ENCODE peak calls at places on chromosomes 5 and 9, in ten cellular contexts. O is dermis blood vessel endothelial cell; M is hippocampal formation; D is NCI-H524; V is T-helper 9 cell; N is COR-L47; Q is ovary; R is WERI-Rb-1; W is CD4-positive, alpha-beta T cell; B is iPS-NIHi11. L is an unnamed sample.

GRCh38 chr9:128078504-128079434 is 10.7 kb downstream of the SLC25A25 start:
- DNase-seq in W (no peak), B (no peak), M (no peak), N (no peak), V (no peak), Q (no peak), O (peak), D (no peak), R (no peak), L (no peak)

GRCh38 chr5:115392611-115393010 is 96.2 kb upstream of the CCDC112 start:
- DNase-seq in N (no peak), Q (no peak), M (no peak), W (no peak), V (no peak), D (no peak), B (no peak), R (no peak), O (no peak), L (no peak)

GRCh38 chr9:87685871-87686519 is 39.9 kb upstream of the CTSL start:
- DNase-seq in B (no peak), V (no peak), W (no peak), Q (no peak), N (no peak), O (peak), M (no peak), D (no peak), R (no peak), L (no peak)

GRCh38 chr5:90747693-90748092 is 189.1 kb downstream of the ADGRV1 start:
- DNase-seq in Q (no peak), B (no peak), V (no peak), W (no peak), R (no peak), O (no peak), N (no peak), M (no peak), D (no peak), L (no peak)

GRCh38 chr9:124426361-124426760 is 11.1 kb upstream of the PSMB7 start:
- DNase-seq in M (no peak), R (no peak), V (no peak), W (no peak), B (no peak), D (no peak), N (no peak), O (no peak), Q (no peak), L (no peak)

GRCh38 chr5:78624011-78624541 is 24.5 kb downstream of the LHFPL2 start:
- DNase-seq in Q (no peak), V (no peak), W (no peak), D (no peak), M (peak), B (no peak), R (peak), N (no peak), O (no peak), L (no peak)

GRCh38 chr9:112905084-112905483 is 14.4 kb upstream of the SLC46A2 start:
- DNase-seq in W (no peak), O (no peak), B (no peak), R (no peak), V (no peak), Q (no peak), D (no peak), M (no peak), N (no peak), L (no peak)

GRCh38 chr5:11797132-11797531 is 107.1 kb downstream of the CTNND2 start:
- DNase-seq in N (peak), V (no peak), B (peak), W (no peak), D (peak), R (no peak), O (no peak), Q (no peak), M (no peak), L (no peak)

GRCh38 chr9:124743686-124744348 is 27.3 kb downstream of the NR6A1 start:
- DNase-seq in V (no peak), B (no peak), O (no peak), Q (no peak), M (no peak), R (no peak), W (no peak), N (no peak), D (no peak), L (no peak)

GRCh38 chr5:131355972-131356528 is 92.2 kb downstream of the CDC42SE2 start:
- DNase-seq in D (no peak), O (no peak), M (no peak), W (no peak), R (no peak), Q (no peak), V (no peak), N (no peak), B (no peak), L (no peak)

GRCh38 chr9:1154739-1155138 is 104.6 kb downstream of the DMRT2 start:
- DNase-seq in M (no peak), Q (no peak), O (no peak), R (no peak), V (no peak), B (no peak), W (no peak), N (no peak), D (no peak), L (no peak)

GRCh38 chr5:149853019-149853648 is 91.5 kb downstream of the PDE6A start:
- DNase-seq in B (peak), N (peak), R (peak), V (no peak), D (peak), O (peak), W (no peak), M (peak), Q (peak), L (peak)

GRCh38 chr5:157574456-157575095 is 999 bp downstream of the ADAM19 start:
- DNase-seq in W (no peak), V (no peak), M (no peak), O (no peak), Q (peak), B (peak), N (no peak), R (no peak), D (no peak), L (no peak)

GRCh38 chr9:92270511-92270910 is 23.0 kb downstream of the IARS1 start:
- DNase-seq in O (no peak), V (no peak), W (no peak), R (no peak), Q (no peak), M (no peak), B (no peak), D (no peak), N (no peak), L (no peak)

GRCh38 chr5:57844410-57844809 is 361.8 kb upstream of the ACTBL2 start:
- DNase-seq in Q (no peak), W (no peak), N (peak), O (peak), R (no peak), B (no peak), M (no peak), V (no peak), D (no peak), L (no peak)

L was measured in NK-92 treated with Interleukin-12 subunit alpha and Interleukin-12 subunit beta, amount 100 ng/mL, for 24 hours.